ENCODE peak calls at places on chromosome 22, in ten cellular contexts. T is right atrium auricular region; M is stimulated activated CD8-positive, alpha-beta memory T cell treated with anti-CD3 and anti-CD28 coated beads, Interleukin-7, amount 100 ng/mL, for 4 hours; D is D341Med; J is NCI-H1105; G is cardiac muscle cell; K is stomach; X is ACHN; I is naive thymus-derived CD8-positive, alpha-beta T cell; W is HEK293T. Y is an unnamed sample.

GRCh38 chr22:20203142-20204099 is 52.6 kb upstream of the CCDC188 start:
- DNase-seq in T (no peak), M (no peak), D (no peak), J (no peak), G (peak), K (peak), X (peak), I (no peak), W (no peak), Y (peak)

GRCh38 chr22:39577900-39578299 is 7.3 kb downstream of the CACNA1I start:
- DNase-seq in T (no peak), M (no peak), D (no peak), J (no peak), G (no peak), K (no peak), X (no peak), I (no peak), W (no peak), Y (no peak)

GRCh38 chr22:42473484-42474193 is 41.4 kb upstream of the NFAM1 start:
- DNase-seq in T (no peak), M (no peak), D (peak), J (peak), G (peak), K (no peak), X (peak), I (peak), W (peak), Y (peak)

GRCh38 chr22:18994780-18995711 is 59.0 kb upstream of the PRODH start:
- DNase-seq in T (no peak), M (no peak), D (no peak), J (no peak), G (peak), K (no peak), X (peak), I (no peak), W (no peak), Y (peak)

GRCh38 chr22:47408409-47408808 is 646.0 kb downstream of the TBC1D22A start:
- DNase-seq in T (no peak), M (no peak), D (no peak), J (no peak), G (no peak), K (no peak), X (no peak), I (no peak), W (no peak), Y (no peak)

GRCh38 chr22:38236786-38237185 is 35.0 kb downstream of the MAFF start:
- DNase-seq in T (no peak), M (no peak), D (no peak), J (no peak), G (no peak), K (peak), X (no peak), I (no peak), W (no peak), Y (no peak)

GRCh38 chr22:23565942-23566715 is 14.0 kb downstream of the IGLL1 start:
- DNase-seq in T (no peak), M (no peak), D (peak), J (peak), G (peak), K (no peak), X (no peak), I (no peak), W (peak), Y (peak)

GRCh38 chr22:33743756-33744155 is 176.5 kb downstream of the LARGE1 start:
- DNase-seq in T (no peak), M (no peak), D (no peak), J (no peak), G (no peak), K (no peak), X (no peak), I (no peak), W (no peak), Y (no peak)

GRCh38 chr22:35175392-35175791 is 81.9 kb upstream of the HMGXB4 start:
- DNase-seq in T (no peak), M (no peak), D (no peak), J (no peak), G (no peak), K (no peak), X (no peak), I (no peak), W (no peak), Y (no peak)

GRCh38 chr22:38131399-38131798 is 20.9 kb upstream of the BAIAP2L2 start:
- DNase-seq in T (no peak), M (no peak), D (no peak), J (no peak), G (no peak), K (no peak), X (no peak), I (no peak), W (no peak), Y (no peak)

GRCh38 chr22:37416806-37417205 is 10.5 kb downstream of the ELFN2 start:
- DNase-seq in T (no peak), M (no peak), D (no peak), J (no peak), G (peak), K (no peak), X (no peak), I (peak), W (no peak), Y (no peak)

GRCh38 chr22:47337161-47337621 is 574.7 kb downstream of the TBC1D22A start:
- DNase-seq in T (peak), M (no peak), D (peak), J (no peak), G (no peak), K (no peak), X (peak), I (no peak), W (no peak), Y (peak)

GRCh38 chr22:46079861-46080821 is 70.2 kb upstream of the PPARA start:
- DNase-seq in T (peak), M (no peak), D (peak), J (peak), G (no peak), K (peak), X (peak), I (no peak), W (no peak), Y (no peak)

GRCh38 chr22:19048531-19048930 is 73.7 kb downstream of the DGCR2 start:
- DNase-seq in T (no peak), M (no peak), D (no peak), J (no peak), G (no peak), K (no peak), X (no peak), I (no peak), W (no peak), Y (no peak)

GRCh38 chr22:36103891-36104290 is 56.7 kb downstream of the APOL3 start:
- DNase-seq in T (no peak), M (no peak), D (no peak), J (no peak), G (no peak), K (no peak), X (no peak), I (no peak), W (no peak), Y (no peak)

GRCh38 chr22:20111045-20111688 is 4.7 kb upstream of the RANBP1 start:
- DNase-seq in T (no peak), M (no peak), D (peak), J (peak), G (peak), K (no peak), X (peak), I (peak), W (peak), Y (peak)

GRCh38 chr22:19904174-19904856 is 37.3 kb upstream of the COMT start:
- DNase-seq in T (no peak), M (no peak), D (peak), J (no peak), G (no peak), K (no peak), X (no peak), I (no peak), W (no peak), Y (peak)

Y was measured in WERI-Rb-1.